ENCODE peak calls at places on chromosomes 1 and 21, in eight cellular contexts. L, S, Q, U, W, D, P and O are unnamed samples.

GRCh38 chr1:205495237-205495823 is 9.1 kb upstream of the CDK18 start:
- DNase-seq in U (no peak), S (no peak), Q (no peak), D (no peak), L (no peak), P (no peak), W (no peak), O (no peak)

GRCh38 chr1:36609241-36610027 is 126.7 kb upstream of the CSF3R start:
- DNase-seq in Q (peak), L (peak), S (peak), P (no peak), W (peak), D (peak), U (peak), O (peak)

GRCh38 chr1:37763791-37764741 is 854 bp downstream of the EPHA10 start:
- DNase-seq in W (peak), L (peak), S (peak), D (peak), Q (peak), P (no peak), U (no peak), O (peak)

GRCh38 chr21:41706678-41707077 is 60.2 kb downstream of the RIPK4 start:
- DNase-seq in L (no peak), U (no peak), D (no peak), W (peak), S (no peak), P (no peak), Q (peak), O (no peak)

GRCh38 chr1:58290685-58291372 is 255.7 kb downstream of the OMA1 start:
- DNase-seq in S (peak), P (no peak), D (peak), Q (no peak), W (peak), L (peak), U (no peak), O (peak)

GRCh38 chr1:193322218-193322617 is 135.8 kb upstream of the B3GALT2 start:
- DNase-seq in W (peak), Q (no peak), D (no peak), L (no peak), P (no peak), S (peak), U (peak), O (peak)

GRCh38 chr21:42684109-42684916 is 30.9 kb downstream of the PDE9A start:
- DNase-seq in P (no peak), S (peak), D (no peak), L (no peak), U (peak), W (no peak), Q (no peak), O (no peak)

GRCh38 chr1:24007079-24007478 is 27.0 kb upstream of the SRSF10 start:
- DNase-seq in D (no peak), P (no peak), W (no peak), U (no peak), S (no peak), Q (no peak), L (no peak), O (no peak)

GRCh38 chr1:114959423-114959822 is 70.2 kb upstream of the TSHB start:
- DNase-seq in W (no peak), D (no peak), S (no peak), U (no peak), Q (no peak), L (no peak), P (no peak), O (no peak)

GRCh38 chr1:1205769-1206375 is 520 bp downstream of the TNFRSF18 start:
- DNase-seq in D (no peak), L (no peak), U (no peak), P (no peak), Q (no peak), S (no peak), W (no peak), O (no peak)

GRCh38 chr1:204407314-204407971 is 4.2 kb downstream of the PPP1R15B start:
- DNase-seq in S (peak), Q (no peak), P (no peak), D (no peak), W (no peak), L (no peak), U (no peak), O (no peak)

GRCh38 chr1:110872366-110872744 is 593 bp upstream of the CD53 start:
- DNase-seq in D (no peak), S (no peak), W (no peak), U (no peak), P (peak), L (no peak), Q (no peak), O (no peak)

GRCh38 chr1:198556969-198557368 is 16.5 kb upstream of the ATP6V1G3 start:
- DNase-seq in Q (no peak), U (no peak), W (no peak), D (no peak), P (peak), S (peak), L (no peak), O (no peak)

GRCh38 chr21:39121600-39122355 is 61.5 kb downstream of the PSMG1 start:
- DNase-seq in W (no peak), P (no peak), Q (no peak), S (no peak), L (no peak), D (no peak), U (peak), O (no peak)

GRCh38 chr1:169849346-169850022 is 44.2 kb downstream of the SCYL3 start:
- DNase-seq in W (no peak), L (no peak), U (no peak), D (no peak), Q (no peak), S (no peak), P (no peak), O (no peak)

GRCh38 chr1:223707270-223708000 is 4.9 kb upstream of the CAPN2 start:
- DNase-seq in P (no peak), Q (peak), W (peak), D (no peak), L (no peak), U (peak), S (peak), O (peak)

GRCh38 chr1:9883585-9884449 is 26.3 kb downstream of the CTNNBIP1 start:
- DNase-seq in S (no peak), D (peak), P (no peak), L (no peak), W (no peak), U (no peak), Q (no peak), O (no peak)

GRCh38 chr1:204213668-204214662 is at the start of gene GOLT1A:
- DNase-seq in W (peak), L (peak), Q (peak), S (peak), P (peak), D (peak), U (peak), O (peak)

GRCh38 chr1:31645274-31645568 is 545 bp upstream of the PEF1 start:
- DNase-seq in S (no peak), W (no peak), P (no peak), Q (no peak), U (no peak), L (no peak), D (no peak), O (no peak)

GRCh38 chr1:9732123-9732971 is 80.8 kb downstream of the PIK3CD start:
- DNase-seq in S (no peak), P (no peak), Q (no peak), L (no peak), W (no peak), U (no peak), D (no peak), O (no peak)

DNA sequence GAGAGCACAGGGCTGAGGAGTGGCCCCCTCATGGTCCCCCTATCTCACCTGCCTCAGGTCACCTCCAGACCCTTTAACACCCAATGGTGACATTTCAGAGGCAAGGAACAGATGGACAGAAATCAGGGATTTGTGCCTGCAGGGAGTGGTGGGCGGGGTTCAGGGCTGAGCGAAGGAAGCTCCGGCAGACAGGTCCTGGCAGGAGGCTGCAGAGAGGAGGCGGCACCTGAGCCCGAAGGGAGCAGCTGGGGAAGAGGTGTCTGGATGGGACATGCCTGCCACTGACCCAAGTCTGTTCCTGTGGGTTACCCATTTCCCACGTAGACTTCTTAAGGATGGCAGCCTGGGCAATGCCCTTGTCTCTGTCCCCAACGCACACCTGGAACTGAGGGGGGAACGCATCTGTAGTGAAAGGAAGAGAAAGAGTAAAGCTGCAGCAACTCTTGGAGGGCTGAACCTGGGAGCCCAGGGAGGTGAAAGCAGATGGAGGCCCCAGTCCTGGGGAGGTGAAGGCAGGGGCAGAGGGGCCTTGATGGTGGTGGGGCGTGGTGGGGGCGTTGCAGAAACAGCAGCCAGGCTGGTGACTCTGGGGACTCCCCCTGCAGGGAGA is 61.6 kb upstream of the ADARB1 start:
- DNase-seq in U (no peak), Q (no peak), D (peak), W (no peak), P (no peak), S (no peak), L (peak), O (no peak)
- H3K9ac ChIP-seq in U (peak), Q (peak), D (no peak), W (peak), P (no peak), S (peak), L (peak), O (peak)

DNA sequence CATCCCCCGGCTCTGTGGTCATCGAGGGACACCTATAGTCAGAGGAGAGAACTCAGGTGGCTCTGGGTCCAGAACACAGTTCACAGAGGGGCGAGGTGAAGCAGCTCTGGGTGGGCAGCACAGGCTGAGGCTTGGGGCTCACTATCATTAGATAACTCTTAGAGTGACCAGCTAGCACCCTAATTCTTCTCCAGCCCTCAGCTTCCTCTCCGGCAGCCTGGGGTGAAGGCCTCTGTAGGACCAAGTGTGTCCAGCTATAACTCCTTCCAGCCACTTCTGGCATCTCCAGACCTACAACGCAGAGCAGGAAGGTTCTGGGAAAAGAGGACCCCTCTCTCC is 1.4 kb downstream of the ARTN start:
- DNase-seq in D (no peak), Q (no peak), P (no peak), W (no peak), U (no peak), S (no peak), L (no peak), O (no peak)
- H3K9ac ChIP-seq in D (no peak), Q (no peak), P (no peak), W (no peak), U (no peak), S (no peak), L (no peak), O (no peak)

GRCh38 chr1:3864884-3865283 is 7.6 kb downstream of the DFFB start:
- DNase-seq in P (peak), D (no peak), S (no peak), L (no peak), U (peak), Q (no peak), W (no peak), O (no peak)

GRCh38 chr1:3868464-3869006 is 11.3 kb downstream of the DFFB start:
- DNase-seq in L (no peak), D (no peak), P (no peak), Q (no peak), U (no peak), W (no peak), S (no peak), O (no peak)

GRCh38 chr1:3863231-3863935 is 6.1 kb downstream of the DFFB start:
- DNase-seq in L (no peak), Q (no peak), S (no peak), D (no peak), W (no peak), P (no peak), U (no peak), O (no peak)

GRCh38 chr1:3869751-3870301 is 12.6 kb downstream of the DFFB start:
- DNase-seq in D (peak), S (no peak), L (no peak), W (no peak), Q (no peak), U (no peak), P (no peak), O (no peak)

GRCh38 chr1:3865606-3866160 is 8.4 kb downstream of the DFFB start:
- DNase-seq in S (no peak), Q (no peak), U (no peak), D (no peak), L (no peak), P (no peak), W (no peak), O (no peak)
- H3K9ac ChIP-seq in S (no peak), Q (no peak), U (no peak), D (no peak), L (no peak), P (no peak), W (no peak), O (no peak)

GRCh38 chr1:221032616-221033342 is 153.5 kb downstream of the HLX start:
- DNase-seq in D (no peak), L (no peak), S (peak), W (peak), P (no peak), Q (no peak), U (peak), O (no peak)
- H3K9ac ChIP-seq in D (no peak), L (no peak), S (no peak), W (peak), P (no peak), Q (no peak), U (peak), O (no peak)

GRCh38 chr1:175073633-175074032 is 6.0 kb downstream of the TNN start:
- DNase-seq in U (no peak), D (no peak), W (no peak), S (no peak), L (peak), P (no peak), Q (no peak), O (no peak)

GRCh38 chr1:175071544-175071943 is 3.9 kb downstream of the TNN start:
- DNase-seq in W (no peak), P (no peak), D (no peak), U (no peak), L (no peak), Q (no peak), S (no peak), O (no peak)

GRCh38 chr1:175070818-175071217 is 3.2 kb downstream of the TNN start:
- DNase-seq in P (no peak), S (no peak), D (no peak), L (no peak), W (no peak), Q (no peak), U (no peak), O (no peak)

GRCh38 chr1:175072131-175072941 is 4.7 kb downstream of the TNN start:
- DNase-seq in Q (no peak), S (peak), U (peak), W (peak), L (peak), P (no peak), D (peak), O (peak)

GRCh38 chr1:175073054-175073453 is 5.4 kb downstream of the TNN start:
- DNase-seq in Q (no peak), S (peak), W (no peak), D (no peak), L (no peak), U (no peak), P (no peak), O (peak)
- H3K9ac ChIP-seq in Q (no peak), S (no peak), W (no peak), D (no peak), L (no peak), U (no peak), P (no peak), O (no peak)

GRCh38 chr21:30372139-30372770 is at the start of gene KRTAP13-2:
- DNase-seq in S (no peak), Q (no peak), P (no peak), L (no peak), W (no peak), U (peak), D (no peak), O (no peak)
- H3K9ac ChIP-seq in S (no peak), Q (no peak), P (no peak), L (no peak), W (no peak), U (no peak), D (no peak), O (no peak)